ENCODE peak calls at places on chromosomes 2 and 18, in eight cellular contexts. One of them, this sample, is unnamed.
A peak's percentile ranks its signal among the peaks of the same experiment; 100 is the strongest.

GRCh38 chr2:28452534-28453081 is 43.3 kb upstream of the PLB1 start:
- DNase-seq in ovary: peak; percentile 60
- DNase-seq in A673: peak; percentile 42
- DNase-seq in heart right ventricle: peak; percentile 77
- DNase-seq in pancreas: peak; percentile 79
- DNase-seq in sigmoid colon: peak; percentile 81
- DNase-seq in GM23338: peak; percentile 85
- DNase-seq in lung: peak; percentile 79
- DNase-seq in this sample: peak; percentile 39

GRCh38 chr2:105563000-105563719 is 164.3 kb upstream of the FHL2 start:
- DNase-seq in pancreas: no peak
- DNase-seq in lung: no peak
- DNase-seq in ovary: no peak
- DNase-seq in GM23338: no peak
- DNase-seq in A673: no peak
- DNase-seq in heart right ventricle: no peak
- DNase-seq in sigmoid colon: no peak
- DNase-seq in this sample: no peak

GRCh38 chr2:100052645-100053044 is 89.7 kb downstream of the AFF3 start:
- DNase-seq in ovary: no peak
- DNase-seq in lung: peak; percentile 51
- DNase-seq in A673: no peak
- DNase-seq in heart right ventricle: no peak
- DNase-seq in pancreas: peak; percentile 63
- DNase-seq in GM23338: no peak
- DNase-seq in sigmoid colon: no peak
- DNase-seq in this sample: no peak

GRCh38 chr18:64645753-64646152 is 496.9 kb upstream of the LINC00305 start:
- DNase-seq in lung: no peak
- DNase-seq in GM23338: no peak
- DNase-seq in A673: no peak
- DNase-seq in ovary: no peak
- DNase-seq in heart right ventricle: no peak
- DNase-seq in sigmoid colon: no peak
- DNase-seq in pancreas: no peak
- DNase-seq in this sample: no peak

GRCh38 chr18:57441395-57441794 is 6.2 kb downstream of the ONECUT2 start:
- DNase-seq in heart right ventricle: no peak
- DNase-seq in lung: no peak
- DNase-seq in GM23338: peak; percentile 77
- DNase-seq in ovary: no peak
- DNase-seq in A673: no peak
- DNase-seq in pancreas: peak; percentile 20
- DNase-seq in sigmoid colon: no peak
- DNase-seq in this sample: peak; percentile 67

GRCh38 chr2:241768251-241768711 is 8.3 kb upstream of the GAL3ST2 start:
- DNase-seq in ovary: no peak
- DNase-seq in lung: no peak
- DNase-seq in GM23338: no peak
- DNase-seq in heart right ventricle: no peak
- DNase-seq in pancreas: no peak
- DNase-seq in A673: no peak
- DNase-seq in sigmoid colon: peak; percentile 60
- DNase-seq in this sample: no peak

GRCh38 chr18:11310476-11311086 is 161.2 kb upstream of the PIEZO2 start:
- DNase-seq in pancreas: no peak
- DNase-seq in ovary: no peak
- DNase-seq in heart right ventricle: peak; percentile 31
- DNase-seq in A673: peak; percentile 48
- DNase-seq in lung: no peak
- DNase-seq in GM23338: peak; percentile 76
- DNase-seq in sigmoid colon: no peak
- DNase-seq in this sample: peak; percentile 24

GRCh38 chr2:240995041-240995960 is 3.1 kb upstream of the SNED1 start:
- DNase-seq in ovary: no peak
- DNase-seq in lung: no peak
- DNase-seq in sigmoid colon: peak; percentile 61
- DNase-seq in pancreas: peak; percentile 17
- DNase-seq in A673: no peak
- DNase-seq in GM23338: no peak
- DNase-seq in heart right ventricle: no peak
- DNase-seq in this sample: no peak

GRCh38 chr2:28821295-28821958 is 10.8 kb downstream of the SPDYA start:
- DNase-seq in GM23338: peak; percentile 77
- DNase-seq in lung: peak; percentile 61
- DNase-seq in pancreas: no peak
- DNase-seq in ovary: peak; percentile 34
- DNase-seq in A673: peak; percentile 70
- DNase-seq in heart right ventricle: no peak
- DNase-seq in sigmoid colon: no peak
- DNase-seq in this sample: peak; percentile 22

GRCh38 chr2:127122351-127123027 is 15.5 kb upstream of the BIN1 start:
- DNase-seq in lung: no peak
- DNase-seq in ovary: peak; percentile 2
- DNase-seq in pancreas: no peak
- DNase-seq in GM23338: no peak
- DNase-seq in heart right ventricle: no peak
- DNase-seq in sigmoid colon: no peak
- DNase-seq in A673: no peak
- DNase-seq in this sample: no peak

GRCh38 chr2:134410831-134411231 is 157.0 kb downstream of the MGAT5 start:
- DNase-seq in A673: no peak
- DNase-seq in sigmoid colon: no peak
- DNase-seq in ovary: no peak
- DNase-seq in pancreas: no peak
- DNase-seq in GM23338: no peak
- DNase-seq in lung: no peak
- DNase-seq in heart right ventricle: no peak
- DNase-seq in this sample: no peak

GRCh38 chr2:191637182-191638078 is 40.5 kb upstream of the NABP1 start:
- DNase-seq in heart right ventricle: no peak
- DNase-seq in sigmoid colon: no peak
- DNase-seq in ovary: no peak
- DNase-seq in lung: no peak
- DNase-seq in A673: no peak
- DNase-seq in GM23338: no peak
- DNase-seq in pancreas: no peak
- DNase-seq in this sample: no peak

GRCh38 chr2:163799807-163800206 is 64.0 kb upstream of the FIGN start:
- DNase-seq in A673: no peak
- DNase-seq in heart right ventricle: no peak
- DNase-seq in GM23338: no peak
- DNase-seq in pancreas: no peak
- DNase-seq in ovary: no peak
- DNase-seq in lung: no peak
- DNase-seq in sigmoid colon: no peak
- DNase-seq in this sample: no peak

GRCh38 chr18:56382541-56382940 is 255.9 kb downstream of the TXNL1 start:
- DNase-seq in lung: no peak
- DNase-seq in A673: no peak
- DNase-seq in pancreas: no peak
- DNase-seq in sigmoid colon: no peak
- DNase-seq in GM23338: no peak
- DNase-seq in heart right ventricle: no peak
- DNase-seq in ovary: peak; percentile 30
- DNase-seq in this sample: no peak

GRCh38 chr18:48119204-48119603 is 188.7 kb upstream of the SMAD2 start:
- DNase-seq in A673: no peak
- DNase-seq in sigmoid colon: peak; percentile 32
- DNase-seq in heart right ventricle: no peak
- DNase-seq in ovary: no peak
- DNase-seq in lung: no peak
- DNase-seq in GM23338: peak; percentile 10
- DNase-seq in pancreas: no peak
- DNase-seq in this sample: no peak

GRCh38 chr2:162704496-162704895 is 134.1 kb downstream of the KCNH7 start:
- DNase-seq in sigmoid colon: no peak
- DNase-seq in GM23338: no peak
- DNase-seq in heart right ventricle: no peak
- DNase-seq in lung: no peak
- DNase-seq in pancreas: no peak
- DNase-seq in ovary: no peak
- DNase-seq in A673: no peak
- DNase-seq in this sample: no peak

GRCh38 chr2:28389399-28390240 is 3.0 kb upstream of the FOSL2 start:
- DNase-seq in heart right ventricle: no peak
- DNase-seq in sigmoid colon: peak; percentile 54
- DNase-seq in ovary: no peak
- DNase-seq in A673: no peak
- DNase-seq in lung: no peak
- DNase-seq in pancreas: no peak
- DNase-seq in GM23338: peak; percentile 47
- DNase-seq in this sample: no peak

GRCh38 chr2:26300234-26300641 is 45.7 kb upstream of the SELENOI start:
- DNase-seq in pancreas: no peak
- DNase-seq in GM23338: no peak
- DNase-seq in heart right ventricle: no peak
- DNase-seq in A673: no peak
- DNase-seq in lung: no peak
- DNase-seq in ovary: peak; percentile 37
- DNase-seq in sigmoid colon: no peak
- DNase-seq in this sample: no peak

GRCh38 chr2:101696272-101697123 is 1.0 kb upstream of the MAP4K4 start:
- DNase-seq in ovary: peak; percentile 39
- DNase-seq in GM23338: peak; percentile 61
- DNase-seq in lung: peak; percentile 65
- DNase-seq in pancreas: peak; percentile 56
- DNase-seq in sigmoid colon: no peak
- DNase-seq in A673: no peak
- DNase-seq in heart right ventricle: no peak
- DNase-seq in this sample: no peak

GRCh38 chr2:20567159-20567925 is 83.6 kb downstream of the HS1BP3 start:
- DNase-seq in A673: no peak
- DNase-seq in lung: no peak
- DNase-seq in heart right ventricle: no peak
- DNase-seq in GM23338: peak; percentile 83
- DNase-seq in ovary: no peak
- DNase-seq in pancreas: no peak
- DNase-seq in sigmoid colon: no peak
- DNase-seq in this sample: no peak

GRCh38 chr2:73850009-73850408 is 21.2 kb downstream of the STAMBP start:
- DNase-seq in sigmoid colon: no peak
- DNase-seq in A673: no peak
- DNase-seq in lung: no peak
- DNase-seq in heart right ventricle: no peak
- DNase-seq in ovary: no peak
- DNase-seq in GM23338: no peak
- DNase-seq in pancreas: no peak
- DNase-seq in this sample: no peak
- TF ChIP-seq CTCF in sigmoid colon: no peak
- TF ChIP-seq CTCF in A673: no peak
- TF ChIP-seq CTCF in lung: no peak
- TF ChIP-seq CTCF in heart right ventricle: no peak
- TF ChIP-seq CTCF in ovary: no peak
- TF ChIP-seq CTCF in GM23338: no peak
- TF ChIP-seq CTCF in pancreas: no peak
- TF ChIP-seq CTCF in this sample: no peak

DNA sequence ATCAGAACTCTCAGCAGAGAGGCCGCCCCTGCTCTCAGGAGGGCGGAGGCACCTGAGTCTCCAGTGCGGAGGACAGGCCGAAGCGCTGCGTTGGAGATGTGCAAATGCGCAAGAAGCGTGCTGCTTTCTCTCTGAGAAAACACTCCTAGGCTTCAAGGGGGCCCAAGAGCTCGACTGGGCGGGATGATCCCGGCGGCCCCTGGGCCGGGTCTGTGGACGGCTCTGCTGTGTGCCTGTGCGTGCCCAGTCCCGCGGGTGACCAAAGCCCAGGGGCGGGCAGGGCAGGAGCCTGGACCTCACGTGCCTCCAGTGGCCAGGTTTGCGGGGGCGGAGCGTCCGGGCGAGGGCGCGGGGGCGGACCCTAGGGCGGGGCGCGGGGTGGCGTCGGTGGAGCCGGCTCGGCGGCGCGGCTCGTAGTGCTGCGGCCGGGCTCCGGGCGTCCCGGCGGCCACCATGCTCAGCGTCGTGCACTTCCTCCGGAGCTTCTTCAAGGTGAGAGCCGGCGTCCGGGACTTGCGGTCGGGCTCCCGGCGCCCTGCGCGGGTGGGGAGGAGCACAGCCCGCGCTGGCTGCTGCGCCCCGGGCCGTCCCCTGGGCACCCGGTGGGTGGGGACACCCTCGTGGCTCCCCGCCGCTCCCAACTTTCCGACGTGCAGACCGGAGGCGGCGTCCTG is at the start of gene ARHGEF4:
- DNase-seq in pancreas: peak; percentile 91
- DNase-seq in ovary: no peak
- DNase-seq in A673: no peak
- DNase-seq in lung: peak; percentile 54
- DNase-seq in GM23338: peak; percentile 83
- DNase-seq in heart right ventricle: no peak
- DNase-seq in sigmoid colon: no peak
- DNase-seq in this sample: no peak
- H3K4me3 ChIP-seq in pancreas: peak within 1 kb of the TSS; percentile 71
- H3K4me3 ChIP-seq in ovary: no peak within 1 kb of the TSS
- H3K4me3 ChIP-seq in A673: peak within 1 kb of the TSS; percentile 30
- H3K4me3 ChIP-seq in lung: no peak within 1 kb of the TSS
- H3K4me3 ChIP-seq in GM23338: peak within 1 kb of the TSS; percentile 77
- H3K4me3 ChIP-seq in heart right ventricle: no peak within 1 kb of the TSS
- H3K4me3 ChIP-seq in sigmoid colon: no peak within 1 kb of the TSS
- H3K4me3 ChIP-seq in this sample: peak within 1 kb of the TSS; percentile 6

DNA sequence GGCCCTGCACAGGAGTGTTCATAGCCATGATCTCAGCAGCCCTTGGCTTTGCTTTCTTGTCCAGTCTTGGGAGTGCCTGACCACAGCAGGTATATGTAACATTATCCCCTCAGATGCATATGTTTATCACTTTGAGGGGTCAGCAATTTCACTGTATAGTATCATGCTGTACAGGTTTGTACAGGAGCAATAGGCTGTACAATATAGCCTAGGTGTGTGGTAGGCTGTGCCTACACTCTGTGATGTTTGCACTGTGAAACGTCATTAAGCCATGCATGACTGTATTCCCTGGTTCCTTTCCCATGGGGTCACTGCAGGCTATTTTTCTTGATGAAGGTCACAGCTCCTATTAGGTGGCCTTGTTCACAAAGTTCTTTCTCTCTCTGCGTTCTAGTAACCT is 4.7 kb upstream of the IL36G start:
- DNase-seq in pancreas: no peak
- DNase-seq in heart right ventricle: no peak
- DNase-seq in sigmoid colon: no peak
- DNase-seq in A673: no peak
- DNase-seq in lung: no peak
- DNase-seq in ovary: no peak
- DNase-seq in GM23338: no peak
- DNase-seq in this sample: no peak
- H3K27me3 ChIP-seq in pancreas: no peaks in the 10 kb centered on the region
- H3K27me3 ChIP-seq in heart right ventricle: no peaks in the 10 kb centered on the region
- H3K27me3 ChIP-seq in sigmoid colon: no peaks in the 10 kb centered on the region
- H3K27me3 ChIP-seq in A673: peaks cover 37% of the 10 kb centered on the region
- H3K27me3 ChIP-seq in lung: no peaks in the 10 kb centered on the region
- H3K27me3 ChIP-seq in ovary: no peaks in the 10 kb centered on the region
- H3K27me3 ChIP-seq in GM23338: no peaks in the 10 kb centered on the region
- H3K27me3 ChIP-seq in this sample: no peaks in the 10 kb centered on the region

DNA sequence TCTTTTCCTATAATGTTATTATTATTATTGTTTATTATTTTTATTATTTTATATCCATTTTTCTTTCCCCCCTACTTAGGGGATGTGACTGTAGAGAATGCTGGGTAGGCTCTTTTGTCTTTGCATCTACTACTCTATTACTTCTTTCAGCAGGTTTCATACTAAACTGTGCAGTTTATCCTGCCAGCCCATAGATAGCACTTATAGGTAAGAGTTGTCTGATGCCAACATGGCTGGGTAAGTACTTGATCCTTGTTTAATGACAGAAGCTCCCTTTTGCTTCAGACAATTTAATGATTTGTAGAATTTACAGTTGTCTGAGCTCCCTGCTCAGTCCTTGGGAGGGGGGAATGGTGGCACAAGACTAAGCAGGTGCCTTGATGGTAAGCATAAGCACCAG is 262.9 kb upstream of the CDH2 start:
- DNase-seq in A673: no peak
- DNase-seq in heart right ventricle: no peak
- DNase-seq in GM23338: peak; percentile 12
- DNase-seq in ovary: no peak
- DNase-seq in pancreas: no peak
- DNase-seq in sigmoid colon: no peak
- DNase-seq in lung: no peak
- DNase-seq in this sample: no peak
- TF ChIP-seq CTCF in A673: no peak
- TF ChIP-seq CTCF in heart right ventricle: no peak
- TF ChIP-seq CTCF in GM23338: peak; percentile 26
- TF ChIP-seq CTCF in ovary: no peak
- TF ChIP-seq CTCF in pancreas: no peak
- TF ChIP-seq CTCF in sigmoid colon: no peak
- TF ChIP-seq CTCF in lung: no peak
- TF ChIP-seq CTCF in this sample: peak; percentile 9

This sample was measured in GM06990.